ENCODE peak calls at places on chromosome 3, in six cellular contexts. S, P, T, V, L and E are unnamed samples.

GRCh38 chr3:46334911-46335478 is 18.9 kb upstream of the CCR2 start:
- DNase-seq in S (no peak), L (no peak), V (no peak), T (no peak), P (no peak), E (no peak)

GRCh38 chr3:174094671-174095070 is 697.1 kb downstream of the NLGN1 start:
- DNase-seq in P (peak), V (no peak), L (no peak), T (no peak), S (no peak), E (no peak)

GRCh38 chr3:100125539-100125938 is 11.2 kb upstream of the FILIP1L start:
- DNase-seq in S (no peak), T (no peak), L (no peak), V (no peak), P (peak), E (no peak)

GRCh38 chr3:14477311-14477935 is 62.7 kb downstream of the GRIP2 start:
- DNase-seq in S (no peak), L (no peak), T (no peak), V (no peak), P (no peak), E (no peak)

GRCh38 chr3:10551139-10551538 is 45.8 kb upstream of the ATP2B2 start:
- DNase-seq in P (no peak), V (no peak), T (no peak), S (no peak), L (no peak), E (no peak)

GRCh38 chr3:38581774-38582173 is 67.7 kb downstream of the SCN5A start:
- DNase-seq in T (no peak), L (no peak), P (no peak), V (no peak), S (no peak), E (no peak)

GRCh38 chr3:176526194-176526593 is 671.1 kb downstream of the TBL1XR1 start:
- DNase-seq in S (no peak), V (no peak), P (no peak), T (no peak), L (no peak), E (no peak)

GRCh38 chr3:23637339-23637738 is 168.4 kb upstream of the UBE2E1 start:
- DNase-seq in L (no peak), V (no peak), T (no peak), P (no peak), S (no peak), E (no peak)

GRCh38 chr3:49357466-49358216 is 512 bp downstream of the GPX1 start:
- DNase-seq in P (peak), L (peak), S (peak), V (no peak), T (peak), E (peak)

GRCh38 chr3:13480340-13481318 is 523 bp downstream of the HDAC11 start:
- DNase-seq in P (no peak), S (no peak), T (peak), V (peak), L (peak), E (peak)

GRCh38 chr3:140588558-140588957 is 89.3 kb upstream of the TRIM42 start:
- DNase-seq in S (no peak), L (no peak), T (no peak), P (no peak), V (no peak), E (no peak)

GRCh38 chr3:9216736-9217135 is 32.7 kb downstream of the SRGAP3 start:
- DNase-seq in S (no peak), T (no peak), V (peak), L (no peak), P (no peak), E (no peak)

GRCh38 chr3:101809178-101810022 is 30.4 kb downstream of the NXPE3 start:
- DNase-seq in S (no peak), P (peak), T (peak), V (peak), L (peak), E (no peak)

GRCh38 chr3:50503504-50503903 is at the start of gene CACNA2D2:
- DNase-seq in P (peak), T (peak), S (no peak), V (no peak), L (peak), E (no peak)

GRCh38 chr3:195899701-195900425 is 8.5 kb downstream of the TNK2 start:
- DNase-seq in V (no peak), L (no peak), S (no peak), P (no peak), T (no peak), E (no peak)

GRCh38 chr3:172315401-172316091 is 132.7 kb downstream of the GHSR start:
- DNase-seq in S (no peak), L (no peak), V (no peak), T (no peak), P (no peak), E (no peak)

GRCh38 chr3:30631237-30631961 is 25.0 kb downstream of the TGFBR2 start:
- DNase-seq in S (no peak), V (no peak), L (no peak), T (peak), P (no peak), E (no peak)

GRCh38 chr3:194974468-194975135 is 288.9 kb downstream of the FAM43A start:
- DNase-seq in P (no peak), S (no peak), T (no peak), L (no peak), V (no peak), E (no peak)

GRCh38 chr3:191382661-191383060 is 52.3 kb upstream of the UTS2B start:
- DNase-seq in S (no peak), P (no peak), T (no peak), L (no peak), V (no peak), E (no peak)

GRCh38 chr3:160929595-160929994 is 173.6 kb downstream of the PPM1L start:
- DNase-seq in S (no peak), T (no peak), L (peak), P (peak), V (no peak), E (no peak)

GRCh38 chr3:177610677-177611654 is 413.7 kb upstream of the TBL1XR1 start:
- DNase-seq in L (no peak), S (no peak), V (no peak), P (peak), T (no peak), E (no peak)

GRCh38 chr3:188170461-188171459 is 16.8 kb downstream of the LPP start:
- DNase-seq in S (no peak), P (no peak), T (peak), V (no peak), L (no peak), E (no peak)

GRCh38 chr3:42843730-42844713 is 31.7 kb downstream of the CYP8B1 start:
- DNase-seq in L (no peak), S (no peak), P (no peak), T (no peak), V (no peak), E (no peak)

GRCh38 chr3:188244395-188244861 is 90.5 kb downstream of the LPP start:
- DNase-seq in P (no peak), L (no peak), V (no peak), T (no peak), S (no peak), E (no peak)

GRCh38 chr3:71955549-71956373 is 170.8 kb upstream of the PROK2 start:
- DNase-seq in L (peak), T (peak), S (peak), V (peak), P (peak), E (peak)

GRCh38 chr3:11312139-11312538 is 39.9 kb downstream of the ATG7 start:
- DNase-seq in V (no peak), P (no peak), S (no peak), T (no peak), L (no peak), E (no peak)

GRCh38 chr3:157574580-157574979 is 71.4 kb upstream of the VEPH1 start:
- DNase-seq in V (no peak), P (no peak), S (no peak), L (no peak), T (no peak), E (no peak)

GRCh38 chr3:128436214-128436613 is 30.5 kb downstream of the DNAJB8 start:
- DNase-seq in V (no peak), P (no peak), T (no peak), S (no peak), L (no peak), E (no peak)

GRCh38 chr3:30440880-30441279 is 165.5 kb upstream of the TGFBR2 start:
- DNase-seq in V (no peak), T (no peak), S (no peak), P (no peak), L (no peak), E (no peak)

GRCh38 chr3:114928989-114929620 is 218.0 kb downstream of the ZBTB20 start:
- DNase-seq in L (no peak), P (peak), S (peak), T (no peak), V (no peak), E (no peak)

GRCh38 chr3:186902154-186902553 is 28.2 kb upstream of the ST6GAL1 start:
- DNase-seq in S (no peak), L (no peak), T (no peak), V (no peak), P (no peak), E (no peak)

GRCh38 chr3:19202754-19203153 is 54.4 kb downstream of the KCNH8 start:
- DNase-seq in T (no peak), L (no peak), P (no peak), S (no peak), V (no peak), E (no peak)

GRCh38 chr3:52270252-52270754 is 8.1 kb downstream of the WDR82 start:
- DNase-seq in L (no peak), S (no peak), T (no peak), V (no peak), P (no peak), E (no peak)

GRCh38 chr3:197154-197855 is 742 bp downstream of the CHL1 start:
- DNase-seq in P (peak), S (no peak), V (no peak), T (no peak), L (peak), E (no peak)

GRCh38 chr3:25594007-25594502 is 70.7 kb downstream of the TOP2B start:
- DNase-seq in V (peak), S (peak), P (no peak), T (no peak), L (peak), E (no peak)

GRCh38 chr3:69352305-69353087 is 33.4 kb downstream of the FRMD4B start:
- DNase-seq in T (no peak), P (no peak), V (peak), S (no peak), L (no peak), E (no peak)

GRCh38 chr3:22982981-22983582 is 220.0 kb upstream of the UBE2E2 start:
- DNase-seq in T (no peak), P (no peak), V (no peak), S (no peak), L (no peak), E (no peak)

GRCh38 chr3:136988651-136989050 is 30.9 kb downstream of the IL20RB start:
- DNase-seq in T (no peak), L (no peak), V (no peak), S (no peak), P (no peak), E (no peak)